ENCODE peak calls at places on chromosomes 6 and 20, in ten cellular contexts. A is PC-9; L is left ventricle myocardium inferior; I is amygdala; X is GM19239; E is heart right ventricle; Q is hippocampal formation; P is WTC11; N is NCI-H460; V is activated effector memory CD4-positive, alpha-beta T cell treated with anti-CD3 and anti-CD28 coated beads, Interleukin-2, amount 50 U/mL, for 16 hours. M is an unnamed sample.

GRCh38 chr20:37323985-37324384 is 22.0 kb upstream of the SRC start:
- DNase-seq in L (no peak), Q (no peak), V (no peak), P (no peak), E (no peak), N (no peak), I (no peak), A (no peak), X (no peak), M (no peak)

GRCh38 chr6:30198166-30199084 is 14.8 kb downstream of the TRIM26 start:
- DNase-seq in V (no peak), E (no peak), Q (no peak), X (no peak), P (no peak), N (no peak), L (no peak), A (no peak), I (no peak), M (no peak)

GRCh38 chr6:141394565-141395051 is 738.1 kb upstream of the GJE1 start:
- DNase-seq in X (no peak), L (no peak), A (no peak), P (no peak), Q (no peak), N (no peak), E (no peak), I (no peak), V (no peak), M (no peak)

GRCh38 chr6:32906539-32906938 is 34.3 kb downstream of the HLA-DMB start:
- DNase-seq in N (no peak), V (no peak), A (no peak), X (no peak), E (no peak), L (no peak), Q (no peak), P (no peak), I (no peak), M (no peak)

GRCh38 chr6:112149719-112150263 is 62.4 kb downstream of the FAM229B start:
- DNase-seq in V (no peak), E (no peak), L (no peak), I (no peak), P (no peak), X (no peak), N (no peak), A (no peak), Q (no peak), M (no peak)

GRCh38 chr6:32967151-32968091 is 973 bp upstream of the BRD2 start:
- DNase-seq in N (peak), A (peak), Q (no peak), X (no peak), E (no peak), P (peak), V (peak), L (no peak), I (no peak), M (no peak)

GRCh38 chr6:26249959-26250805 is 114.8 kb upstream of the BTN3A2 start:
- DNase-seq in L (peak), I (no peak), P (peak), E (peak), A (no peak), V (peak), N (peak), Q (no peak), X (no peak), M (no peak)

GRCh38 chr20:4138056-4138455 is 122.7 kb upstream of the RNF24 start:
- DNase-seq in X (no peak), P (no peak), Q (no peak), E (no peak), I (no peak), V (no peak), N (no peak), L (no peak), A (peak), M (no peak)

GRCh38 chr20:1813101-1813529 is 82.1 kb upstream of the SIRPA start:
- DNase-seq in A (peak), N (peak), E (peak), X (no peak), L (peak), V (no peak), Q (no peak), P (no peak), I (no peak), M (no peak)

GRCh38 chr6:68756454-68757375 is 121.6 kb downstream of the ADGRB3 start:
- DNase-seq in I (no peak), Q (no peak), A (no peak), P (no peak), N (no peak), X (no peak), V (no peak), L (no peak), E (no peak), M (no peak)

GRCh38 chr6:80338201-80338836 is 231.8 kb downstream of the BCKDHB start:
- DNase-seq in V (peak), A (peak), I (no peak), P (peak), X (peak), L (peak), E (peak), Q (peak), N (peak), M (peak)

GRCh38 chr6:20686142-20686541 is 151.9 kb downstream of the CDKAL1 start:
- DNase-seq in E (no peak), L (no peak), V (no peak), P (peak), N (no peak), Q (no peak), X (no peak), A (no peak), I (no peak), M (no peak)

GRCh38 chr6:23077797-23078196 is 508.4 kb downstream of the HDGFL1 start:
- DNase-seq in N (no peak), Q (no peak), A (no peak), V (no peak), X (no peak), I (no peak), P (no peak), L (no peak), E (no peak), M (no peak)

GRCh38 chr6:41836022-41836659 is 48.6 kb downstream of the TOMM6 start:
- DNase-seq in Q (no peak), A (no peak), X (no peak), N (no peak), L (no peak), P (no peak), I (no peak), E (no peak), V (no peak), M (no peak)

GRCh38 chr6:37492236-37493046 is 7.3 kb downstream of the CCDC167 start:
- DNase-seq in P (no peak), X (no peak), L (no peak), A (no peak), V (peak), N (no peak), Q (no peak), I (no peak), E (no peak), M (no peak)

GRCh38 chr6:130447374-130447773 is 81.6 kb downstream of the TMEM200A start:
- DNase-seq in L (no peak), I (no peak), E (no peak), N (no peak), X (no peak), A (no peak), P (no peak), V (no peak), Q (no peak), M (no peak)